ENCODE peak calls at places on chromosome 9, in ten cellular contexts. Z, L, H, S, K, U, C, G, P and O are unnamed samples.

GRCh38 chr9:137497921-137498719 is 39.0 kb upstream of the NSMF start:
- DNase-seq in G (no peak), U (no peak), Z (no peak), P (no peak), K (peak), C (no peak), S (no peak), L (no peak), H (no peak), O (no peak)

GRCh38 chr9:7489018-7489417 is 310.6 kb downstream of the DMAC1 start:
- DNase-seq in G (no peak), L (peak), C (no peak), Z (no peak), K (no peak), H (no peak), U (no peak), P (no peak), S (no peak), O (no peak)

GRCh38 chr9:131228096-131228495 is 48.2 kb downstream of the FAM78A start:
- DNase-seq in P (peak), Z (no peak), G (no peak), H (no peak), L (no peak), K (no peak), C (no peak), U (no peak), S (no peak), O (no peak)

GRCh38 chr9:92147030-92147853 is 32.0 kb upstream of the SPTLC1 start:
- DNase-seq in K (no peak), H (peak), G (no peak), C (no peak), P (no peak), Z (peak), U (peak), L (peak), S (peak), O (no peak)

GRCh38 chr9:83477120-83477519 is 61.1 kb downstream of the FRMD3 start:
- DNase-seq in S (no peak), U (no peak), C (no peak), P (no peak), Z (no peak), H (no peak), L (no peak), G (no peak), K (no peak), O (no peak)

GRCh38 chr9:26062172-26062571 is 383.9 kb upstream of the TUSC1 start:
- DNase-seq in H (no peak), G (no peak), Z (no peak), L (no peak), U (no peak), S (no peak), C (no peak), K (no peak), P (no peak), O (no peak)

GRCh38 chr9:89919171-89919681 is 314.4 kb downstream of the GADD45G start:
- DNase-seq in L (no peak), H (peak), Z (no peak), G (peak), K (no peak), U (no peak), P (no peak), S (no peak), C (peak), O (peak)

GRCh38 chr9:89194381-89195114 is 15.9 kb upstream of the SHC3 start:
- DNase-seq in K (no peak), Z (no peak), U (no peak), S (no peak), H (no peak), L (no peak), P (no peak), C (no peak), G (no peak), O (no peak)

GRCh38 chr9:137453643-137454081 is 5.5 kb downstream of the NSMF start:
- DNase-seq in U (peak), Z (peak), S (peak), L (peak), G (peak), K (peak), P (peak), C (peak), H (peak), O (peak)

GRCh38 chr9:126488881-126489404 is 124.8 kb upstream of the LMX1B start:
- DNase-seq in L (no peak), U (no peak), S (no peak), C (no peak), K (no peak), P (no peak), H (no peak), Z (no peak), G (no peak), O (no peak)

GRCh38 chr9:9904021-9904420 is 708.8 kb downstream of the PTPRD start:
- DNase-seq in H (no peak), Z (no peak), U (no peak), L (no peak), P (no peak), K (no peak), C (no peak), G (no peak), S (no peak), O (no peak)